ENCODE peak calls at places on chromosome 17, in nine cellular contexts. S, U, P, A, V, R, H, C and Y are unnamed samples.
A peak's percentile ranks its signal among the peaks of the same experiment; 100 is the strongest.

GRCh38 chr17:64500923-64501765 is 4.3 kb upstream of the POLG2 start:
- DNase-seq in S (no peak), U (peak; percentile 23), P (no peak), A (peak; percentile 12), V (no peak), R (no peak), H (no peak), C (no peak), Y (no peak)

GRCh38 chr17:76337413-76337777 is 16.3 kb downstream of the PRPSAP1 start:
- DNase-seq in S (no peak), U (no peak), P (no peak), A (no peak), V (no peak), R (no peak), H (no peak), C (no peak), Y (no peak)

GRCh38 chr17:82548681-82549303 is 29.3 kb downstream of the FOXK2 start:
- DNase-seq in S (no peak), U (no peak), P (no peak), A (no peak), V (no peak), R (peak; percentile 60), H (no peak), C (peak; percentile 26), Y (no peak)

GRCh38 chr17:6630390-6630789 is 10.1 kb downstream of the KIAA0753 start:
- DNase-seq in S (no peak), U (no peak), P (no peak), A (no peak), V (no peak), R (no peak), H (no peak), C (no peak), Y (no peak)

GRCh38 chr17:28416703-28417311 is 10.8 kb upstream of the SLC46A1 start:
- DNase-seq in S (no peak), U (peak; percentile 58), P (no peak), A (peak; percentile 48), V (peak; percentile 76), R (peak; percentile 62), H (peak; percentile 36), C (peak; percentile 56), Y (peak; percentile 10)

GRCh38 chr17:72372185-72372584 is 251.4 kb downstream of the SOX9 start:
- DNase-seq in S (peak; percentile 63), U (no peak), P (no peak), A (no peak), V (no peak), R (no peak), H (no peak), C (no peak), Y (no peak)

GRCh38 chr17:36714789-36715188 is 113.4 kb downstream of the MRM1 start:
- DNase-seq in S (no peak), U (no peak), P (no peak), A (no peak), V (no peak), R (no peak), H (no peak), C (no peak), Y (no peak)

GRCh38 chr17:72772331-72772821 is 320.1 kb downstream of the SLC39A11 start:
- DNase-seq in S (no peak), U (no peak), P (no peak), A (no peak), V (no peak), R (peak; percentile 18), H (no peak), C (no peak), Y (no peak)

GRCh38 chr17:68693466-68693865 is 92.3 kb upstream of the FAM20A start:
- DNase-seq in S (no peak), U (no peak), P (no peak), A (no peak), V (no peak), R (no peak), H (no peak), C (no peak), Y (no peak)

GRCh38 chr17:80931421-80932265 is 60.0 kb upstream of the CHMP6 start:
- DNase-seq in S (no peak), U (no peak), P (no peak), A (no peak), V (peak; percentile 78), R (no peak), H (no peak), C (no peak), Y (no peak)